ENCODE peak calls at places on chromosomes 4 and X, in seven cellular contexts. One of them, this sample, is unnamed.

GRCh38 chr4:81085291-81085690 is 54.8 kb downstream of the BMP3 start:
- DNase-seq in CD4-positive, CD25-positive, alpha-beta regulatory T cell: no peak
- DNase-seq in psoas muscle: no peak
- DNase-seq in cardiac fibroblast: peak
- DNase-seq in fibroblast of pulmonary artery: peak
- DNase-seq in NT2/D1: no peak
- DNase-seq in mucosa of descending colon: no peak
- DNase-seq in this sample: no peak

GRCh38 chr4:100076753-100077152 is 113.5 kb downstream of the DDIT4L start:
- DNase-seq in CD4-positive, CD25-positive, alpha-beta regulatory T cell: no peak
- DNase-seq in fibroblast of pulmonary artery: no peak
- DNase-seq in psoas muscle: no peak
- DNase-seq in NT2/D1: no peak
- DNase-seq in mucosa of descending colon: no peak
- DNase-seq in cardiac fibroblast: no peak
- DNase-seq in this sample: no peak

GRCh38 chr4:16846520-16847117 is 51.8 kb downstream of the LDB2 start:
- DNase-seq in cardiac fibroblast: no peak
- DNase-seq in CD4-positive, CD25-positive, alpha-beta regulatory T cell: no peak
- DNase-seq in NT2/D1: peak
- DNase-seq in fibroblast of pulmonary artery: no peak
- DNase-seq in psoas muscle: no peak
- DNase-seq in mucosa of descending colon: no peak
- DNase-seq in this sample: no peak

GRCh38 chr4:120853101-120853940 is 69.2 kb downstream of the PRDM5 start:
- DNase-seq in psoas muscle: no peak
- DNase-seq in fibroblast of pulmonary artery: peak
- DNase-seq in CD4-positive, CD25-positive, alpha-beta regulatory T cell: no peak
- DNase-seq in mucosa of descending colon: no peak
- DNase-seq in NT2/D1: no peak
- DNase-seq in cardiac fibroblast: no peak
- DNase-seq in this sample: no peak

GRCh38 chr4:138681000-138681604 is 334.5 kb upstream of the NOCT start:
- DNase-seq in cardiac fibroblast: peak
- DNase-seq in CD4-positive, CD25-positive, alpha-beta regulatory T cell: peak
- DNase-seq in psoas muscle: peak
- DNase-seq in fibroblast of pulmonary artery: peak
- DNase-seq in mucosa of descending colon: no peak
- DNase-seq in NT2/D1: peak
- DNase-seq in this sample: peak

GRCh38 chrX:40176256-40176978 is 78.7 kb upstream of the BCOR start:
- DNase-seq in cardiac fibroblast: peak
- DNase-seq in fibroblast of pulmonary artery: peak
- DNase-seq in psoas muscle: peak
- DNase-seq in NT2/D1: no peak
- DNase-seq in mucosa of descending colon: peak
- DNase-seq in CD4-positive, CD25-positive, alpha-beta regulatory T cell: peak
- DNase-seq in this sample: peak

GRCh38 chr4:166318810-166319525 is 445.9 kb downstream of the TLL1 start:
- DNase-seq in fibroblast of pulmonary artery: peak
- DNase-seq in mucosa of descending colon: no peak
- DNase-seq in cardiac fibroblast: peak
- DNase-seq in psoas muscle: no peak
- DNase-seq in CD4-positive, CD25-positive, alpha-beta regulatory T cell: no peak
- DNase-seq in NT2/D1: no peak
- DNase-seq in this sample: no peak

GRCh38 chrX:46788902-46789301 is 30.0 kb upstream of the SLC9A7 start:
- DNase-seq in psoas muscle: no peak
- DNase-seq in cardiac fibroblast: peak
- DNase-seq in fibroblast of pulmonary artery: no peak
- DNase-seq in mucosa of descending colon: no peak
- DNase-seq in CD4-positive, CD25-positive, alpha-beta regulatory T cell: no peak
- DNase-seq in NT2/D1: peak
- DNase-seq in this sample: peak

GRCh38 chr4:151012836-151013235 is 2.2 kb downstream of the LRBA start:
- DNase-seq in mucosa of descending colon: no peak
- DNase-seq in cardiac fibroblast: no peak
- DNase-seq in CD4-positive, CD25-positive, alpha-beta regulatory T cell: no peak
- DNase-seq in NT2/D1: no peak
- DNase-seq in fibroblast of pulmonary artery: no peak
- DNase-seq in psoas muscle: no peak
- DNase-seq in this sample: no peak

GRCh38 chr4:173752610-173753009 is 222.6 kb upstream of the HAND2 start:
- DNase-seq in NT2/D1: peak
- DNase-seq in CD4-positive, CD25-positive, alpha-beta regulatory T cell: no peak
- DNase-seq in fibroblast of pulmonary artery: peak
- DNase-seq in psoas muscle: no peak
- DNase-seq in mucosa of descending colon: no peak
- DNase-seq in cardiac fibroblast: peak
- DNase-seq in this sample: peak

GRCh38 chr4:1604706-1605205 is 79.4 kb downstream of the FAM53A start:
- DNase-seq in CD4-positive, CD25-positive, alpha-beta regulatory T cell: peak
- DNase-seq in mucosa of descending colon: peak
- DNase-seq in psoas muscle: no peak
- DNase-seq in NT2/D1: no peak
- DNase-seq in fibroblast of pulmonary artery: no peak
- DNase-seq in cardiac fibroblast: no peak
- DNase-seq in this sample: no peak

GRCh38 chr4:83964996-83965541 is 429.2 kb downstream of the GPAT3 start:
- DNase-seq in mucosa of descending colon: no peak
- DNase-seq in cardiac fibroblast: no peak
- DNase-seq in CD4-positive, CD25-positive, alpha-beta regulatory T cell: no peak
- DNase-seq in fibroblast of pulmonary artery: peak
- DNase-seq in NT2/D1: no peak
- DNase-seq in psoas muscle: no peak
- DNase-seq in this sample: no peak

GRCh38 chr4:117783716-117784115 is 250.6 kb upstream of the NDST3 start:
- DNase-seq in fibroblast of pulmonary artery: no peak
- DNase-seq in psoas muscle: no peak
- DNase-seq in NT2/D1: no peak
- DNase-seq in CD4-positive, CD25-positive, alpha-beta regulatory T cell: no peak
- DNase-seq in cardiac fibroblast: no peak
- DNase-seq in mucosa of descending colon: no peak
- DNase-seq in this sample: no peak

GRCh38 chrX:46837543-46838481 is 969 bp downstream of the RP2 start:
- DNase-seq in fibroblast of pulmonary artery: no peak
- DNase-seq in cardiac fibroblast: peak
- DNase-seq in mucosa of descending colon: no peak
- DNase-seq in NT2/D1: no peak
- DNase-seq in psoas muscle: no peak
- DNase-seq in CD4-positive, CD25-positive, alpha-beta regulatory T cell: no peak
- DNase-seq in this sample: no peak

GRCh38 chrX:27746516-27746915 is 61.3 kb upstream of the MAGEB10 start:
- DNase-seq in fibroblast of pulmonary artery: no peak
- DNase-seq in psoas muscle: no peak
- DNase-seq in cardiac fibroblast: no peak
- DNase-seq in NT2/D1: no peak
- DNase-seq in mucosa of descending colon: no peak
- DNase-seq in CD4-positive, CD25-positive, alpha-beta regulatory T cell: no peak
- DNase-seq in this sample: no peak

GRCh38 chr4:53601251-53601764 is 10.0 kb upstream of the LNX1 start:
- DNase-seq in psoas muscle: peak
- DNase-seq in NT2/D1: peak
- DNase-seq in fibroblast of pulmonary artery: peak
- DNase-seq in mucosa of descending colon: peak
- DNase-seq in CD4-positive, CD25-positive, alpha-beta regulatory T cell: no peak
- DNase-seq in cardiac fibroblast: peak
- DNase-seq in this sample: peak

GRCh38 chr4:76856183-76856969 is 41.6 kb downstream of the SOWAHB start:
- DNase-seq in psoas muscle: no peak
- DNase-seq in CD4-positive, CD25-positive, alpha-beta regulatory T cell: no peak
- DNase-seq in fibroblast of pulmonary artery: peak
- DNase-seq in NT2/D1: no peak
- DNase-seq in cardiac fibroblast: peak
- DNase-seq in mucosa of descending colon: peak
- DNase-seq in this sample: peak

GRCh38 chr4:185966997-185967775 is 101.8 kb upstream of the TLR3 start:
- DNase-seq in fibroblast of pulmonary artery: no peak
- DNase-seq in CD4-positive, CD25-positive, alpha-beta regulatory T cell: no peak
- DNase-seq in cardiac fibroblast: no peak
- DNase-seq in NT2/D1: no peak
- DNase-seq in psoas muscle: no peak
- DNase-seq in mucosa of descending colon: no peak
- DNase-seq in this sample: no peak

GRCh38 chr4:148054275-148054674 is 322.4 kb downstream of the ARHGAP10 start:
- DNase-seq in NT2/D1: no peak
- DNase-seq in cardiac fibroblast: no peak
- DNase-seq in fibroblast of pulmonary artery: no peak
- DNase-seq in CD4-positive, CD25-positive, alpha-beta regulatory T cell: peak
- DNase-seq in psoas muscle: no peak
- DNase-seq in mucosa of descending colon: no peak
- DNase-seq in this sample: peak

GRCh38 chr4:148057425-148058020 is 325.6 kb downstream of the ARHGAP10 start:
- DNase-seq in psoas muscle: no peak
- DNase-seq in CD4-positive, CD25-positive, alpha-beta regulatory T cell: no peak
- DNase-seq in cardiac fibroblast: no peak
- DNase-seq in NT2/D1: no peak
- DNase-seq in mucosa of descending colon: no peak
- DNase-seq in fibroblast of pulmonary artery: no peak
- DNase-seq in this sample: no peak

GRCh38 chr4:148055844-148056243 is 324.0 kb downstream of the ARHGAP10 start:
- DNase-seq in NT2/D1: no peak
- DNase-seq in CD4-positive, CD25-positive, alpha-beta regulatory T cell: no peak
- DNase-seq in cardiac fibroblast: no peak
- DNase-seq in fibroblast of pulmonary artery: no peak
- DNase-seq in mucosa of descending colon: no peak
- DNase-seq in psoas muscle: no peak
- DNase-seq in this sample: no peak

GRCh38 chr4:148058160-148058859 is 326.4 kb downstream of the ARHGAP10 start:
- DNase-seq in NT2/D1: no peak
- DNase-seq in psoas muscle: no peak
- DNase-seq in mucosa of descending colon: no peak
- DNase-seq in cardiac fibroblast: no peak
- DNase-seq in CD4-positive, CD25-positive, alpha-beta regulatory T cell: no peak
- DNase-seq in fibroblast of pulmonary artery: no peak
- DNase-seq in this sample: no peak

DNA sequence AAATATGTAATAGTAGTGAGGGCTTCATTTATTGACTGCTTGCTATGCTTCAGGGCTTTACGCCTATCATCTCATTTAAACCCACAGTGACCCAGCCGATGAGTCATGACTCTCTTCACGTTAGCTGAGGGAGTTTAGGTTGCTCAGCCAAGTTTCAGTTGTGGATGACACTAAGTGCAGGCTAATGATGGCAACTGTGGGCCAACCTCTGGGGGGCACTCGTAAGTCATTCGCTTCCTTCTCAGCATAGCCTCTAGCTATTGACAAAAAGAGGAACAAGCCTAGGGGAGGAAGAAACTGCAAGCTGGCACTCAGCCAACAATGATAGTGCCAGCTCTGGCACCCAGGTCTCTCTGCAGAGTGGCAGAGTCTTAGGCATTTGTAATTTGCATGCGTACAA is 325.0 kb downstream of the ARHGAP10 start:
- DNase-seq in psoas muscle: peak
- DNase-seq in NT2/D1: no peak
- DNase-seq in cardiac fibroblast: peak
- DNase-seq in CD4-positive, CD25-positive, alpha-beta regulatory T cell: peak
- DNase-seq in fibroblast of pulmonary artery: peak
- DNase-seq in mucosa of descending colon: no peak
- DNase-seq in this sample: peak
- H3K4me3 ChIP-seq in psoas muscle: no peak
- H3K4me3 ChIP-seq in NT2/D1: no peak
- H3K4me3 ChIP-seq in cardiac fibroblast: no peak
- H3K4me3 ChIP-seq in CD4-positive, CD25-positive, alpha-beta regulatory T cell: peak
- H3K4me3 ChIP-seq in fibroblast of pulmonary artery: no peak
- H3K4me3 ChIP-seq in mucosa of descending colon: no peak
- H3K4me3 ChIP-seq in this sample: no peak

GRCh38 chr4:25550376-25551030 is 105.1 kb upstream of the SLC34A2 start:
- DNase-seq in CD4-positive, CD25-positive, alpha-beta regulatory T cell: no peak
- DNase-seq in cardiac fibroblast: no peak
- DNase-seq in fibroblast of pulmonary artery: no peak
- DNase-seq in NT2/D1: no peak
- DNase-seq in psoas muscle: no peak
- DNase-seq in mucosa of descending colon: no peak
- DNase-seq in this sample: no peak

GRCh38 chr4:25549413-25549812 is 106.2 kb upstream of the SLC34A2 start:
- DNase-seq in mucosa of descending colon: no peak
- DNase-seq in psoas muscle: no peak
- DNase-seq in CD4-positive, CD25-positive, alpha-beta regulatory T cell: no peak
- DNase-seq in NT2/D1: no peak
- DNase-seq in cardiac fibroblast: no peak
- DNase-seq in fibroblast of pulmonary artery: no peak
- DNase-seq in this sample: no peak

GRCh38 chr4:25547343-25547742 is 108.3 kb upstream of the SLC34A2 start:
- DNase-seq in mucosa of descending colon: no peak
- DNase-seq in CD4-positive, CD25-positive, alpha-beta regulatory T cell: no peak
- DNase-seq in NT2/D1: no peak
- DNase-seq in cardiac fibroblast: no peak
- DNase-seq in fibroblast of pulmonary artery: no peak
- DNase-seq in psoas muscle: no peak
- DNase-seq in this sample: no peak

GRCh38 chr4:25552580-25553271 is 102.9 kb upstream of the SLC34A2 start:
- DNase-seq in mucosa of descending colon: peak
- DNase-seq in CD4-positive, CD25-positive, alpha-beta regulatory T cell: no peak
- DNase-seq in fibroblast of pulmonary artery: no peak
- DNase-seq in psoas muscle: no peak
- DNase-seq in cardiac fibroblast: no peak
- DNase-seq in NT2/D1: no peak
- DNase-seq in this sample: no peak

GRCh38 chr4:25551608-25552007 is 104.0 kb upstream of the SLC34A2 start:
- DNase-seq in psoas muscle: no peak
- DNase-seq in NT2/D1: no peak
- DNase-seq in CD4-positive, CD25-positive, alpha-beta regulatory T cell: no peak
- DNase-seq in mucosa of descending colon: no peak
- DNase-seq in cardiac fibroblast: no peak
- DNase-seq in fibroblast of pulmonary artery: no peak
- DNase-seq in this sample: no peak
- H3K4me3 ChIP-seq in psoas muscle: no peak
- H3K4me3 ChIP-seq in NT2/D1: no peak
- H3K4me3 ChIP-seq in CD4-positive, CD25-positive, alpha-beta regulatory T cell: no peak
- H3K4me3 ChIP-seq in mucosa of descending colon: no peak
- H3K4me3 ChIP-seq in cardiac fibroblast: no peak
- H3K4me3 ChIP-seq in fibroblast of pulmonary artery: no peak
- H3K4me3 ChIP-seq in this sample: no peak

GRCh38 chr4:169658970-169659735 is 38.8 kb downstream of the CLCN3 start:
- DNase-seq in cardiac fibroblast: no peak
- DNase-seq in psoas muscle: no peak
- DNase-seq in fibroblast of pulmonary artery: peak
- DNase-seq in NT2/D1: no peak
- DNase-seq in mucosa of descending colon: no peak
- DNase-seq in CD4-positive, CD25-positive, alpha-beta regulatory T cell: no peak
- DNase-seq in this sample: no peak
- H3K4me3 ChIP-seq in cardiac fibroblast: peak
- H3K4me3 ChIP-seq in psoas muscle: peak
- H3K4me3 ChIP-seq in fibroblast of pulmonary artery: peak
- H3K4me3 ChIP-seq in NT2/D1: no peak
- H3K4me3 ChIP-seq in mucosa of descending colon: no peak
- H3K4me3 ChIP-seq in CD4-positive, CD25-positive, alpha-beta regulatory T cell: peak
- H3K4me3 ChIP-seq in this sample: peak

DNA sequence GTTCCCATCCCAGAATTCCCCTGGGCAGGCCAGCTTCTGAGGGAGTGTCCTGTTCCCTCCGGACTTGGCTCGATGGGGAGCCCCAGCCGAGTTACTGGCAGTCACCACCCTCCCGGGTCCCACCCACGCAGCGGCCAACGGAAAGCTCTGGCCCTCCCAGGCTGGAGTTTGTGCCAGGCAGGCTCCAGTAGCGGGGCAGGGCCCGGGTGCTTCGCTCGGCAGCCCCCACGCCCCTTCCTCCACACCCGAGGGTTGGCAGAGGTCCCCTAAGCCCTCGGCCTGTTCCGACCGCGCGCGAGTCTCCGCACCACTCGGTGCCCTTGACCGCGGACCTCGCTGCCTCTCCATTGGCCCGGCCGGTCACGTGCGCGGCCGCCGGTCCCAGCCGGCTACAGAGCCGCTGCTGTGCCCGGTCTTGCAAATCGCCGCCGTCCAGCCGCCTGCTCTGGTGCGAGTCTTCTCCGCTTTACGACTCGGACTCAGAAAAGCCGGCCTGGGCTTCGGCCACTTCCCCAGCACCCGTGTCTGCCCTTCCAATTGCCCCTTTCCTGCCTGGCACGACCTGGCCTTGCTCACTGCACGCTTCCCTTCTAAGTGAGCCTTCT is 20.8 kb upstream of the MTM1 start:
- DNase-seq in mucosa of descending colon: peak
- DNase-seq in psoas muscle: peak
- DNase-seq in fibroblast of pulmonary artery: peak
- DNase-seq in cardiac fibroblast: peak
- DNase-seq in NT2/D1: no peak
- DNase-seq in CD4-positive, CD25-positive, alpha-beta regulatory T cell: no peak
- DNase-seq in this sample: no peak
- H3K4me3 ChIP-seq in mucosa of descending colon: no peak
- H3K4me3 ChIP-seq in psoas muscle: peak
- H3K4me3 ChIP-seq in fibroblast of pulmonary artery: peak
- H3K4me3 ChIP-seq in cardiac fibroblast: peak
- H3K4me3 ChIP-seq in NT2/D1: peak
- H3K4me3 ChIP-seq in CD4-positive, CD25-positive, alpha-beta regulatory T cell: peak
- H3K4me3 ChIP-seq in this sample: no peak